ENCODE peak calls at places on chromosomes 1 and 21, in nine cellular contexts. H, G, Q, I, C, K, J, A and P are unnamed samples.
A peak's percentile ranks its signal among the peaks of the same experiment; 100 is the strongest.

GRCh38 chr21:36186506-36187399 is 30.1 kb downstream of the DOP1B start:
- DNase-seq in H (no peak), G (no peak), Q (no peak), I (no peak), C (no peak), K (peak; percentile 58), J (no peak), A (peak; percentile 20), P (no peak)

GRCh38 chr1:51535006-51535592 is 16.0 kb upstream of the EPS15 start:
- DNase-seq in H (peak; percentile 35), G (no peak), Q (no peak), I (peak; percentile 19), C (peak; percentile 87), K (no peak), J (peak; percentile 56), A (peak; percentile 30), P (no peak)

GRCh38 chr1:156813750-156814570 is 2.7 kb downstream of the SH2D2A start:
- DNase-seq in H (peak; percentile 69), G (peak; percentile 78), Q (peak; percentile 66), I (peak; percentile 46), C (peak; percentile 37), K (peak; percentile 64), J (no peak), A (peak; percentile 87), P (peak; percentile 57)

GRCh38 chr1:15911927-15912326 is 64.0 kb downstream of the ZBTB17 start:
- DNase-seq in H (no peak), G (no peak), Q (no peak), I (no peak), C (no peak), K (no peak), J (no peak), A (no peak), P (no peak)

GRCh38 chr1:168170552-168171508 is 7.9 kb upstream of the TIPRL start:
- DNase-seq in H (no peak), G (no peak), Q (no peak), I (no peak), C (no peak), K (no peak), J (no peak), A (no peak), P (no peak)

GRCh38 chr1:55943012-55943411 is 636.4 kb downstream of the PLPP3 start:
- DNase-seq in H (no peak), G (no peak), Q (no peak), I (no peak), C (no peak), K (no peak), J (no peak), A (no peak), P (no peak)

GRCh38 chr1:36212782-36213181 is 11.5 kb upstream of the THRAP3 start:
- DNase-seq in H (no peak), G (no peak), Q (no peak), I (no peak), C (no peak), K (no peak), J (no peak), A (no peak), P (no peak)

GRCh38 chr1:15146971-15147376 is 6.6 kb upstream of the TMEM51 start:
- DNase-seq in H (no peak), G (no peak), Q (no peak), I (no peak), C (no peak), K (no peak), J (no peak), A (no peak), P (no peak)

DNA sequence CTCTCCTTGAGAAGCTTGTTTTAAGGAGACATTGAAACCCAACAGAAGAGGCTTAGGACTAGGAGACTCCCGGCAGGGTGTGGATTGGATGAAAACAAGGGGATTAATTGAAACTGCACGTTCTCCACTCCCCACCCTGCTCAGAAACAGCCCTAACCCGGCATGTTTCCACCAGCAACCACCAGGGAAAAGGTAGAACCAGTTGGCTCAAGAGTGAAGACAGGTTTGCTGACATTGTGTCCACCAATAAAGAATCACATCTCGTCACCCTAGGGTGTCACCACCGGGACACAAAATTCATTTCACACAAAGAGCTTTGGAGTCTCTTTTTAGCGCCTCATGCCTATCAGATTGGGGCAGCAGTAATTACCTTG is 20.4 kb upstream of the ATF3 start:
- DNase-seq in H (no peak), G (no peak), Q (no peak), I (no peak), C (no peak), K (no peak), J (no peak), A (no peak), P (no peak)
- TF ChIP-seq CTCF in H (no peak), G (no peak), Q (no peak), I (peak; percentile 18), C (no peak), K (no peak), J (no peak), A (no peak), P (no peak)

DNA sequence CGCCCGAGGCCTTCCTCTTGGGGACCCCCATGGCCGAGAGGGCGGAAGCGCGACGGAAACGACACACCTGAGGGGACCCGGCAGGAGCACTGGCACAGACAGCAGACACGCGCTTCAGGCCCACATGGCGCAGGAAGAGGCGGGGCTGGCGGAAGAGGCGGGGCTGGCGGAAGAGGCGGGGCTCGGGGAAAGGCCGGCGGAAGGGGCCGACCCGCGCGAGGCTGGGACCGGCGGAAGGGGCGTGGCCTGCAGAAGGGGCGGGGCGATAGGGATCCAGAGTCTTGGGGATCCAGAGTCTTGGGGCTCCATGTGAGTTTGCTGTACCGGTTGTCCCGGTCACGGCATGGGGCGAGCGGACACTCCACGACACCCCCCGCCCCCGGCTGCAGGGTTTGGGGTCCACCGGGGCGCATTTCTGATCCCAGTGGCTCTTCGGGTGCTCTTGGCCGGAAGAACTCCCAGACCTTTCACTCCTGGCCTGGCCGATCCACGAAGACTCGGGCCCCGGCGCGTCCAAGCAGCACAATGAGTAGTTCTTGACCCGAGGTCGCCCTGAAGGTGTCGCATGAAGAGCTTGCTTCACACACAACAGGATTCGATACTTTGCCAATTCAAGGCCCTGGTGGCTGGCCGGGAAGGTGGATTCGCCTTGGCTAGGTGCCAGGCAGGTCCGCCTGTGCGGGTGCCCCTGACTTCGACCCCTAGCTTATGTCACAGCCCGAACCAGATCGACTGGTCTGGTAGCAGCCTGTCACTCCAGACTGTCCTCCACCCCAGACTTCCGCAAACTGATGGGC is at the start of gene URB1:
- DNase-seq in H (peak; percentile 98), G (peak; percentile 89), Q (peak; percentile 87), I (peak; percentile 75), C (peak; percentile 80), K (peak; percentile 97), J (peak; percentile 57), A (peak; percentile 93), P (peak; percentile 97)
- TF ChIP-seq CTCF in H (no peak), G (no peak), Q (no peak), I (no peak), C (no peak), K (peak; percentile 28), J (no peak), A (no peak), P (no peak)

GRCh38 chr1:32743380-32744062 is 41.0 kb upstream of the SYNC start:
- DNase-seq in H (no peak), G (no peak), Q (no peak), I (no peak), C (no peak), K (no peak), J (no peak), A (no peak), P (no peak)

GRCh38 chr1:32742956-32743355 is 40.4 kb upstream of the SYNC start:
- DNase-seq in H (no peak), G (no peak), Q (no peak), I (no peak), C (no peak), K (no peak), J (no peak), A (no peak), P (no peak)

GRCh38 chr1:32742132-32742947 is 39.8 kb upstream of the SYNC start:
- DNase-seq in H (no peak), G (no peak), Q (no peak), I (no peak), C (no peak), K (no peak), J (no peak), A (peak; percentile 51), P (no peak)

GRCh38 chr1:32741067-32741416 is 38.5 kb upstream of the SYNC start:
- DNase-seq in H (no peak), G (no peak), Q (no peak), I (no peak), C (no peak), K (no peak), J (no peak), A (peak; percentile 26), P (no peak)

DNA sequence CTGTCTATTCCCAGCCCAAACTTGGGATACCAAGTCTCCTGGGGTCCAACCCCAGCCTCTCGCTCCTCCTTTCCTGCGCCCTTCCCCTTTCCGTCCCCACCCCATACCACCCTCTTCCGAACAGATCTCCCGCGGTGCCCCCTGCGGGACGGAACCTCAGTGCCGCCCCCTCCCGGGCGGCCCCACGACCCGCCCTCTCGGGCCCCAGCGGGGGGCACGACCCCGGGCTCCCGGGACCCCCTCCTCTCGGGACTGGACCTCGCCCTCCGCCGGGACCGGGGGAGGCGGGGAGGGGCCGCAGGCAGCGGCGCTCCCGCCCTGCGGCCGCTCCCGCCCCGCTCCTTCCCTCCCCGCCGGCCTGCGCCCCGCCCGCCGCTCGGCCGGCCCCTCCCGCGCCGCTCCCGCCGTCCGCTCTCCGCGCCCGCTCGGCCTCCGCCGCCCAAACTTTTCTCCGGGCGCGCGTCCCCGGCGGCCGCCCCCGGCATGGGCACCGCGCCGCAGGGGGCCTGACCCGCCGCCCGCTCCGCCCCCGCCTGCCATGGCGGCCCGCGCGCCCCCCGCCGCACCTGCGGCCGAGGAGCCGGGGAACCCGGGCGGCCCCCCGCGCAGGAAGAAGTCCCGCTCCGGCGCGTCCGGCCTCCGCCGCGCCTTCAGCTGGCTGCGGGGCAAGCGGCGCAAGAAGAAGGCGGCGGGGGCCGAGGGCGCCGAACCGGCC is 39.0 kb upstream of the SYNC start:
- DNase-seq in H (no peak), G (no peak), Q (no peak), I (no peak), C (no peak), K (peak; percentile 34), J (no peak), A (no peak), P (peak; percentile 22)
- TF ChIP-seq CTCF in H (no peak), G (peak; percentile 23), Q (no peak), I (peak; percentile 55), C (peak; percentile 29), K (peak; percentile 58), J (peak; percentile 45), A (no peak), P (no peak)

GRCh38 chr1:161086457-161086856 is 2.9 kb downstream of the NECTIN4 start:
- DNase-seq in H (no peak), G (no peak), Q (no peak), I (no peak), C (no peak), K (no peak), J (no peak), A (no peak), P (no peak)

GRCh38 chr1:161089938-161090337 is 580 bp upstream of the NECTIN4 start:
- DNase-seq in H (no peak), G (no peak), Q (no peak), I (no peak), C (no peak), K (no peak), J (no peak), A (no peak), P (no peak)

GRCh38 chr1:161090617-161091016 is 1.3 kb upstream of the NECTIN4 start:
- DNase-seq in H (no peak), G (no peak), Q (no peak), I (no peak), C (no peak), K (no peak), J (no peak), A (no peak), P (no peak)

GRCh38 chr1:161089251-161089924 is at the start of gene NECTIN4:
- DNase-seq in H (peak; percentile 21), G (no peak), Q (peak; percentile 55), I (no peak), C (no peak), K (no peak), J (no peak), A (peak; percentile 46), P (no peak)

GRCh38 chr1:161088587-161089110 is 709 bp downstream of the NECTIN4 start:
- DNase-seq in H (no peak), G (no peak), Q (peak; percentile 73), I (no peak), C (peak; percentile 57), K (no peak), J (no peak), A (no peak), P (no peak)
- TF ChIP-seq CTCF in H (no peak), G (no peak), Q (no peak), I (no peak), C (no peak), K (no peak), J (no peak), A (no peak), P (no peak)